ENCODE peak calls at places on chromosome X, in nine cellular contexts. T is ovary; B is mammary epithelial cell; J is upper lobe of left lung; R is ascending aorta; L is suprapubic skin; K is PC-3; U is endothelial cell of umbilical vein; Z is CD8-positive, alpha-beta T cell. Y is an unnamed sample.

GRCh38 chrX:12118134-12118533 is 20.1 kb upstream of the FRMPD4 start:
- DNase-seq in T (no peak), B (no peak), J (no peak), R (no peak), L (no peak), K (no peak), U (no peak), Z (no peak), Y (no peak)

GRCh38 chrX:150060406-150060805 is 122.1 kb upstream of the EOLA2 start:
- DNase-seq in T (no peak), B (peak; percentile 19), J (no peak), R (no peak), L (no peak), K (peak; percentile 43), U (no peak), Z (no peak), Y (no peak)

GRCh38 chrX:119828446-119828845 is 24.3 kb downstream of the UPF3B start:
- DNase-seq in T (no peak), B (no peak), J (no peak), R (no peak), L (no peak), K (no peak), U (no peak), Z (no peak), Y (no peak)

GRCh38 chrX:45524296-45524695 is 323.6 kb upstream of the DIPK2B start:
- DNase-seq in T (no peak), B (peak; percentile 39), J (no peak), R (no peak), L (no peak), K (peak; percentile 79), U (peak; percentile 65), Z (no peak), Y (no peak)

GRCh38 chrX:114611018-114611619 is 27.2 kb downstream of the HTR2C start:
- DNase-seq in T (no peak), B (peak; percentile 17), J (no peak), R (no peak), L (no peak), K (peak; percentile 65), U (peak; percentile 31), Z (no peak), Y (peak; percentile 39)

GRCh38 chrX:15745179-15745578 is 7.1 kb downstream of the CA5B start:
- DNase-seq in T (no peak), B (peak; percentile 26), J (no peak), R (no peak), L (no peak), K (no peak), U (no peak), Z (no peak), Y (no peak)

GRCh38 chrX:40094041-40094899 is 3.5 kb downstream of the BCOR start:
- DNase-seq in T (peak; percentile 46), B (no peak), J (no peak), R (no peak), L (no peak), K (peak; percentile 43), U (peak; percentile 11), Z (peak; percentile 49), Y (no peak)

GRCh38 chrX:72018277-72019112 is 107.8 kb downstream of the NHSL2 start:
- DNase-seq in T (peak; percentile 87), B (peak; percentile 77), J (peak; percentile 91), R (peak; percentile 93), L (peak; percentile 86), K (peak; percentile 91), U (peak; percentile 90), Z (peak; percentile 81), Y (peak; percentile 83)

GRCh38 chrX:68719904-68720614 is 72.6 kb downstream of the STARD8 start:
- DNase-seq in T (no peak), B (no peak), J (peak; percentile 20), R (peak; percentile 45), L (no peak), K (peak; percentile 4), U (no peak), Z (no peak), Y (no peak)

GRCh38 chrX:143340190-143340589 is 177.1 kb downstream of the SPANXN3 start:
- DNase-seq in T (no peak), B (no peak), J (no peak), R (no peak), L (no peak), K (no peak), U (no peak), Z (no peak), Y (no peak)

GRCh38 chrX:131262738-131263679 is 26.1 kb downstream of the IGSF1 start:
- DNase-seq in T (no peak), B (no peak), J (no peak), R (no peak), L (no peak), K (peak; percentile 47), U (peak; percentile 1), Z (no peak), Y (peak; percentile 38)

GRCh38 chrX:46251755-46252154 is 293.5 kb downstream of the ZNF674 start:
- DNase-seq in T (no peak), B (peak; percentile 66), J (no peak), R (no peak), L (no peak), K (peak; percentile 58), U (no peak), Z (no peak), Y (no peak)

GRCh38 chrX:63250253-63250868 is 100.8 kb downstream of the SPIN4 start:
- DNase-seq in T (no peak), B (peak; percentile 65), J (no peak), R (no peak), L (no peak), K (peak; percentile 85), U (peak; percentile 72), Z (peak; percentile 21), Y (peak; percentile 61)

GRCh38 chrX:10769696-10770619 is 149.6 kb upstream of the MID1 start:
- DNase-seq in T (no peak), B (no peak), J (no peak), R (no peak), L (no peak), K (no peak), U (peak; percentile 27), Z (no peak), Y (no peak)

GRCh38 chrX:123348468-123348867 is 164.4 kb downstream of the GRIA3 start:
- DNase-seq in T (no peak), B (no peak), J (no peak), R (no peak), L (no peak), K (no peak), U (no peak), Z (no peak), Y (no peak)

GRCh38 chrX:55057691-55058249 is 17.1 kb upstream of the PAGE2B start:
- DNase-seq in T (no peak), B (peak; percentile 9), J (no peak), R (peak; percentile 62), L (no peak), K (peak; percentile 61), U (peak; percentile 65), Z (no peak), Y (peak; percentile 14)

GRCh38 chrX:130393451-130394074 is 8.1 kb upstream of the GPR119 start:
- DNase-seq in T (no peak), B (peak; percentile 28), J (no peak), R (no peak), L (no peak), K (peak; percentile 74), U (peak; percentile 50), Z (no peak), Y (peak; percentile 62)

GRCh38 chrX:7112071-7112470 is 35.4 kb upstream of the STS start:
- DNase-seq in T (no peak), B (no peak), J (no peak), R (no peak), L (no peak), K (no peak), U (no peak), Z (no peak), Y (no peak)

GRCh38 chrX:7110821-7111276 is 36.7 kb upstream of the STS start:
- DNase-seq in T (no peak), B (peak; percentile 18), J (no peak), R (no peak), L (no peak), K (peak; percentile 52), U (no peak), Z (no peak), Y (no peak)

GRCh38 chrX:7108995-7109634 is 38.4 kb upstream of the STS start:
- DNase-seq in T (no peak), B (no peak), J (no peak), R (no peak), L (no peak), K (no peak), U (peak; percentile 84), Z (no peak), Y (no peak)

GRCh38 chrX:7109838-7110793 is 37.4 kb upstream of the STS start:
- DNase-seq in T (no peak), B (no peak), J (no peak), R (no peak), L (no peak), K (no peak), U (no peak), Z (no peak), Y (no peak)

GRCh38 chrX:7111518-7111917 is 36.0 kb upstream of the STS start:
- DNase-seq in T (no peak), B (no peak), J (no peak), R (no peak), L (no peak), K (no peak), U (no peak), Z (no peak), Y (no peak)
- H3K4me1 ChIP-seq in T (peaks cover 5% of the 10 kb centered on the region), B (peaks cover 10% of the 10 kb centered on the region), J (peaks cover 11% of the 10 kb centered on the region), R (no peaks in the 10 kb centered on the region), L (peaks cover 6% of the 10 kb centered on the region), K (peaks cover 15% of the 10 kb centered on the region), U (peaks cover 28% of the 10 kb centered on the region), Z (no peaks in the 10 kb centered on the region), Y (no peaks in the 10 kb centered on the region)

GRCh38 chrX:7950865-7951264 is 23.7 kb upstream of the PNPLA4 start:
- DNase-seq in T (no peak), B (no peak), J (no peak), R (no peak), L (no peak), K (no peak), U (no peak), Z (no peak), Y (no peak)
- TF ChIP-seq CTCF in T (no peak), B (no peak), J (no peak), R (no peak), L (no peak), K (no peak), U (no peak), Z (no peak), Y (no peak)

DNA sequence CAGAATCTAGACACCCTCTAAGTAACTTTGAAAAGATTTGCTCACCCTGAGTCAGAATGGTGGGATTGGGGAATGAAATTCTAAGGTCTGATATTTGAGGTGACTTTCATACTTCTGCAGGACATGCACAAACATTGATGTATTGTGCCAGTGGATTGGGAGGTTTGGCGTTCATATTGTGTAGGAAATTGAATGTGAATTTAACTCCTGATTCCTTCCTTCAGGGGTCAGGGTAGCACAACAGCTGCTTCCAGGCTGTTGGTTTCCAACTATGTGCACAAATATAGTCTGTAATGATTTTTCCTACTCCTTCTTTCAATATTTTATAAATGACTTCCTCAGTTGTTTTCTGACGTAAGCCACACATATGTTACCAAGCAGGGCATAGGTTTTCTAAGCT is 3.1 kb downstream of the IL1RAPL1 start:
- DNase-seq in T (no peak), B (no peak), J (no peak), R (no peak), L (no peak), K (no peak), U (peak; percentile 69), Z (no peak), Y (no peak)
- H3K27me3 ChIP-seq in T (no peaks in the 10 kb centered on the region), B (peaks cover 10% of the 10 kb centered on the region), J (no peaks in the 10 kb centered on the region), R (no peaks in the 10 kb centered on the region), L (no peaks in the 10 kb centered on the region), K (no peaks in the 10 kb centered on the region), U (no peaks in the 10 kb centered on the region), Z (no peaks in the 10 kb centered on the region), Y (no peaks in the 10 kb centered on the region)

GRCh38 chrX:2693526-2694002 is 2.5 kb downstream of the CD99 start:
- DNase-seq in T (no peak), B (no peak), J (no peak), R (no peak), L (no peak), K (no peak), U (peak; percentile 22), Z (no peak), Y (no peak)
- H3K4me1 ChIP-seq in T (peaks cover 19% of the 10 kb centered on the region), B (peaks cover 18% of the 10 kb centered on the region), J (peaks cover 54% of the 10 kb centered on the region), R (no peaks in the 10 kb centered on the region), L (peaks cover 68% of the 10 kb centered on the region), K (peaks cover 32% of the 10 kb centered on the region), U (peaks cover 60% of the 10 kb centered on the region), Z (peaks cover 70% of the 10 kb centered on the region), Y (peaks cover 69% of the 10 kb centered on the region)